ENCODE peak calls at places on chromosomes 13 and 19, in seven cellular contexts. Z, U, A, T, P, R and X are unnamed samples.

GRCh38 chr13:47066261-47066660 is 169.4 kb upstream of the HTR2A start:
- DNase-seq in U (no peak), R (no peak), A (no peak), Z (peak; percentile 19), T (no peak), P (no peak), X (peak; percentile 35)

GRCh38 chr13:66831317-66831716 is 398.8 kb downstream of the PCDH9 start:
- DNase-seq in A (no peak), P (no peak), Z (no peak), T (no peak), U (no peak), R (no peak), X (no peak)

GRCh38 chr13:52158629-52159158 is 703 bp downstream of the NEK3 start:
- DNase-seq in T (peak; percentile 29), Z (no peak), U (no peak), P (peak; percentile 12), R (peak; percentile 18), A (peak; percentile 70), X (peak; percentile 52)

GRCh38 chr19:5743640-5744039 is 23.2 kb downstream of the CATSPERD start:
- DNase-seq in T (no peak), Z (no peak), R (no peak), U (no peak), P (no peak), A (no peak), X (no peak)

GRCh38 chr13:99605417-99606321 is 104.4 kb downstream of the TM9SF2 start:
- DNase-seq in U (peak; percentile 64), Z (peak; percentile 7), R (no peak), T (peak; percentile 44), A (no peak), P (no peak), X (peak; percentile 22)

GRCh38 chr13:35474551-35474950 is 1.9 kb downstream of the MAB21L1 start:
- DNase-seq in A (no peak), U (no peak), Z (no peak), T (no peak), P (no peak), R (no peak), X (no peak)

GRCh38 chr13:25806304-25806974 is 245.4 kb downstream of the SHISA2 start:
- DNase-seq in T (peak; percentile 23), R (no peak), U (no peak), P (peak; percentile 9), Z (no peak), A (no peak), X (no peak)

GRCh38 chr19:57171551-57172081 is 4.3 kb upstream of the DUXA start:
- DNase-seq in U (no peak), R (no peak), Z (no peak), T (peak; percentile 42), A (peak; percentile 63), P (peak; percentile 28), X (peak; percentile 35)